ENCODE peak calls at places on chromosomes 11 and 22, in four cellular contexts. K, A, P and L are unnamed samples.
A peak's percentile ranks its signal among the peaks of the same experiment; 100 is the strongest.

GRCh38 chr11:36376315-36376887 is 80.3 kb downstream of the PRR5L start:
- DNase-seq in K (no peak), A (no peak), P (no peak), L (no peak)

GRCh38 chr22:19179472-19180048 is 1.0 kb upstream of the SLC25A1 start:
- DNase-seq in K (peak; percentile 84), A (peak; percentile 91), P (peak; percentile 78), L (no peak)

GRCh38 chr22:45460288-45461109 is 42.2 kb upstream of the FBLN1 start:
- DNase-seq in K (no peak), A (peak; percentile 81), P (peak; percentile 17), L (no peak)

GRCh38 chr22:21902296-21903087 is 35.0 kb upstream of the MAPK1 start:
- DNase-seq in K (no peak), A (no peak), P (no peak), L (no peak)

GRCh38 chr11:135027461-135027860 is 615.4 kb upstream of the B3GAT1 start:
- DNase-seq in K (peak; percentile 7), A (no peak), P (peak; percentile 11), L (no peak)

GRCh38 chr11:134905513-134905912 is 493.5 kb upstream of the B3GAT1 start:
- DNase-seq in K (no peak), A (no peak), P (no peak), L (no peak)

GRCh38 chr11:11038339-11039248 is 180.7 kb upstream of the ZBED5 start:
- DNase-seq in K (no peak), A (peak; percentile 72), P (no peak), L (no peak)

GRCh38 chr22:36901411-36902142 is 11.9 kb upstream of the CSF2RB start:
- DNase-seq in K (no peak), A (no peak), P (no peak), L (no peak)

GRCh38 chr22:48973694-48974041 is 854.0 kb downstream of the BRD1 start:
- DNase-seq in K (no peak), A (peak; percentile 39), P (no peak), L (no peak)
- H3K9me3 ChIP-seq in K (no peaks in the 10 kb centered on the region), A (no peaks in the 10 kb centered on the region), P (no peaks in the 10 kb centered on the region), L (no peaks in the 10 kb centered on the region)

GRCh38 chr11:70866834-70867233 is 385.5 kb downstream of the SHANK2 start:
- DNase-seq in K (no peak), A (no peak), P (no peak), L (no peak)
- H3K9me3 ChIP-seq in K (no peaks in the 10 kb centered on the region), A (no peaks in the 10 kb centered on the region), P (no peaks in the 10 kb centered on the region), L (no peaks in the 10 kb centered on the region)

GRCh38 chr11:106238704-106239360 is 161.4 kb downstream of the AASDHPPT start:
- DNase-seq in K (no peak), A (no peak), P (no peak), L (no peak)

GRCh38 chr11:106241601-106242257 is 164.3 kb downstream of the AASDHPPT start:
- DNase-seq in K (no peak), A (no peak), P (no peak), L (no peak)

GRCh38 chr11:106246495-106246894 is 169.0 kb downstream of the AASDHPPT start:
- DNase-seq in K (no peak), A (no peak), P (no peak), L (no peak)

GRCh38 chr11:106242723-106243405 is 165.4 kb downstream of the AASDHPPT start:
- DNase-seq in K (no peak), A (no peak), P (no peak), L (no peak)
- H3K9me3 ChIP-seq in K (no peaks in the 10 kb centered on the region), A (peaks cover 7% of the 10 kb centered on the region), P (no peaks in the 10 kb centered on the region), L (no peaks in the 10 kb centered on the region)

GRCh38 chr11:13433437-13433836 is 29.6 kb downstream of the BTBD10 start:
- DNase-seq in K (no peak), A (no peak), P (no peak), L (no peak)

GRCh38 chr11:13427440-13427839 is 35.6 kb downstream of the BTBD10 start:
- DNase-seq in K (no peak), A (no peak), P (no peak), L (no peak)

GRCh38 chr11:13434247-13435205 is 28.5 kb downstream of the BTBD10 start:
- DNase-seq in K (no peak), A (no peak), P (no peak), L (no peak)

GRCh38 chr11:13429288-13429687 is 33.7 kb downstream of the BTBD10 start:
- DNase-seq in K (no peak), A (no peak), P (no peak), L (no peak)

DNA sequence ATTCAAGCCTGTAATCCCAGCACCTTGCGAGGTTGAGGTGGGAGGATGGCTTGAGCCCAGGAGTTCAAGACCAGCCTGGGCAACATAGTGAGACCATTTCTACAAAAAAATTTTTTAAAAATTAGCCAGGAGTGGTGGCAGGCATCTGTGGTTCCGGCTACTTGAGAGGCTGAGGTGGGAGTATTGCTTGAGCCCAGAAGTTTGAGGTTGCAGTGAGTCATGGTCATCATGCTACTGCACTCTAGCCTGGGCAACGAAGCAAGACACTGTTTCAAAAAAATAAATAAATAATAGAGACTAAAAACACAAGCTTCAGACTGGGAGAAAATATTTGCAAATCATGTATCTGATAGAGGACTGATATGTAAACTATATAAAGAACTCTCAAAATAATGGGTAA is 33.2 kb downstream of the BTBD10 start:
- DNase-seq in K (no peak), A (no peak), P (no peak), L (no peak)
- H3K9me3 ChIP-seq in K (peaks cover 16% of the 10 kb centered on the region), A (no peaks in the 10 kb centered on the region), P (no peaks in the 10 kb centered on the region), L (peaks cover 5% of the 10 kb centered on the region)

GRCh38 chr22:49093192-49093880 is 734.3 kb downstream of the BRD1 start:
- DNase-seq in K (no peak), A (no peak), P (no peak), L (no peak)
- H3K9me3 ChIP-seq in K (no peaks in the 10 kb centered on the region), A (no peaks in the 10 kb centered on the region), P (no peaks in the 10 kb centered on the region), L (no peaks in the 10 kb centered on the region)

GRCh38 chr11:95536049-95536448 is 253.5 kb downstream of the FAM76B start:
- DNase-seq in K (no peak), A (no peak), P (no peak), L (no peak)
- H3K9me3 ChIP-seq in K (no peaks in the 10 kb centered on the region), A (no peaks in the 10 kb centered on the region), P (no peaks in the 10 kb centered on the region), L (no peaks in the 10 kb centered on the region)

GRCh38 chr22:48424661-48425060 is 1403.0 kb downstream of the BRD1 start:
- DNase-seq in K (no peak), A (peak; percentile 43), P (no peak), L (no peak)

GRCh38 chr22:48423481-48423901 is 1404.2 kb downstream of the BRD1 start:
- DNase-seq in K (no peak), A (no peak), P (no peak), L (no peak)

GRCh38 chr22:48424201-48424627 is 1403.5 kb downstream of the BRD1 start:
- DNase-seq in K (no peak), A (peak; percentile 62), P (no peak), L (no peak)

GRCh38 chr22:48425091-48425506 is 1402.6 kb downstream of the BRD1 start:
- DNase-seq in K (no peak), A (peak; percentile 50), P (no peak), L (no peak)

GRCh38 chr22:48422900-48423480 is 1404.7 kb downstream of the BRD1 start:
- DNase-seq in K (no peak), A (peak; percentile 40), P (no peak), L (no peak)
- H3K9me3 ChIP-seq in K (no peaks in the 10 kb centered on the region), A (no peaks in the 10 kb centered on the region), P (no peaks in the 10 kb centered on the region), L (no peaks in the 10 kb centered on the region)

GRCh38 chr22:47446821-47447810 is 684.7 kb downstream of the TBC1D22A start:
- DNase-seq in K (no peak), A (no peak), P (no peak), L (no peak)
- H3K9me3 ChIP-seq in K (no peaks in the 10 kb centered on the region), A (peaks cover 4% of the 10 kb centered on the region), P (no peaks in the 10 kb centered on the region), L (no peaks in the 10 kb centered on the region)

DNA sequence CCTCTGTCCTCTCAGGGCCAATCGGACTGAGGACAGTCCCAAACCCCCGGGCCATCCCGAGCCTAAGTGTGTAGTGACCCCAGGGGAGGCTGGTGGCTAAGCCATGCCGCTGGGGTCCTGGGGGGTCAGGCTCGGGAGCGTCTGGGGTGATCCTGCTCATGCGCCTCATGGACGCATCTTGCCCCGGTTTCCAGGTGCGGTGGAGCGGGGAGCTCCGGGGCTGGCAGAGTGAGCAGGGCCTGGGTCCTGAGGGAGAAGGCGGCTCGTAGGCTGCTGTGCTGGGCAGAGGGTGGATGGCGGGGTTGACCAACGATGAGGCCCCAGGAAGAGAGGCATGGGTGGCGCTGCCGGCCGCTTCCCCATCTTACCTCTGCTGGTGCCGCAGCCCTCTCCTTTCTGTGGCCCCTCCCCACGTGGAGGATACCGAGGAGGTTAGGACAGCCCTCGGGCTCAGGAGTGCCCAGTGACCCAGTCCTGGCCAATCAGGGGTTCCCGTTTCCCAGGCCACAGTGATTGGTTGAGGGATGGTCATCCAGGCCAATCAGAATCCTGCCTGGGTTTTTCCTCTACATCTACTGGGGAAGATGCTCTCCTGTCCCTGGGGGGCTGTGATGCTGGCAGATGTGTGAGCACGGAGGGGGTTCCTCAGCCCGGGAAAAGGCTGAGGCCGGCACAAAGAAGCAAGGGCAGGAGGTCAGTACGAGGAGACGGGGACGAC is 171.0 kb downstream of the CTTN start:
- DNase-seq in K (no peak), A (peak; percentile 58), P (no peak), L (no peak)
- H3K9me3 ChIP-seq in K (no peaks in the 10 kb centered on the region), A (no peaks in the 10 kb centered on the region), P (no peaks in the 10 kb centered on the region), L (no peaks in the 10 kb centered on the region)

DNA sequence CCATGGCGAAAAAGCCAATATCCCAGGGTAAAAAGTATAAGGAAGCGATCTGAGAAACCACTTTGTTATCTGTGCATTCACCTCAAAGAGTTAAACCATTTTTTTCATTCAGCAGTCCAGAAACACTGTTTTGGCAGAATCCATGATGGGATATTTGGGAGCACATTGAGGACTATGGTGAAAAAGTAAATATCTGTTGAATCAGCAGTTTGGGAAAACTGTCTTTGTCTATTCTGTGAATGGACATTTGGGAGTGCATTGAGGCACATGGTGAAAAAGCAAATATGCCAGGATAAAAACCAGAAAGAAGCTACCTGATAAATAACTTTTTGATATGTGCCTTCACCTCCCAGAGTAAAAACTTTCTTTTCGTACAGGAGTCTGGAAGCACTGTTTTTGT is 187.4 kb downstream of the OR4A47 start:
- DNase-seq in K (no peak), A (no peak), P (no peak), L (no peak)
- H3K9me3 ChIP-seq in K (no peaks in the 10 kb centered on the region), A (peaks cover 38% of the 10 kb centered on the region), P (no peaks in the 10 kb centered on the region), L (no peaks in the 10 kb centered on the region)